ENCODE peak calls at places on chromosome 3, in seven cellular contexts. R is brain microvascular endothelial cell; C is natural killer cell; N is stomach; Z is fibroblast of pulmonary artery; F is AG10803; M is activated CD8-positive, alpha-beta T cell treated with anti-CD3 and anti-CD28 coated beads for 36 hours. Q is an unnamed sample.
A peak's percentile ranks its signal among the peaks of the same experiment; 100 is the strongest.

GRCh38 chr3:185330644-185331043 is 32.3 kb upstream of the MAP3K13 start:
- DNase-seq in R (no peak), C (no peak), N (no peak), Z (no peak), F (no peak), M (no peak), Q (no peak)

GRCh38 chr3:66489577-66489976 is 11.2 kb downstream of the LRIG1 start:
- DNase-seq in R (no peak), C (no peak), N (no peak), Z (no peak), F (no peak), M (peak; percentile 70), Q (no peak)

GRCh38 chr3:117399311-117400068 is 689.9 kb downstream of the TUSC7 start:
- DNase-seq in R (peak; percentile 28), C (no peak), N (no peak), Z (peak; percentile 16), F (peak; percentile 29), M (no peak), Q (no peak)

GRCh38 chr3:28940530-28940929 is 340.3 kb upstream of the RBMS3 start:
- DNase-seq in R (peak; percentile 80), C (no peak), N (no peak), Z (peak; percentile 90), F (peak; percentile 95), M (peak; percentile 7), Q (no peak)

GRCh38 chr3:26438325-26438940 is 184.1 kb upstream of the LRRC3B start:
- DNase-seq in R (no peak), C (no peak), N (no peak), Z (no peak), F (no peak), M (no peak), Q (no peak)

GRCh38 chr3:13513051-13513912 is 33.2 kb downstream of the HDAC11 start:
- DNase-seq in R (no peak), C (no peak), N (no peak), Z (no peak), F (peak; percentile 93), M (no peak), Q (no peak)

GRCh38 chr3:9111349-9112265 is 137.8 kb downstream of the SRGAP3 start:
- DNase-seq in R (no peak), C (no peak), N (no peak), Z (no peak), F (peak; percentile 34), M (peak; percentile 22), Q (no peak)

GRCh38 chr3:30393079-30393478 is 213.3 kb upstream of the TGFBR2 start:
- DNase-seq in R (no peak), C (no peak), N (peak; percentile 41), Z (no peak), F (no peak), M (no peak), Q (no peak)

GRCh38 chr3:128051459-128051836 is 789 bp upstream of the SEC61A1 start:
- DNase-seq in R (no peak), C (no peak), N (no peak), Z (no peak), F (no peak), M (no peak), Q (peak; percentile 83)

GRCh38 chr3:160616311-160616710 is 50.9 kb upstream of the KPNA4 start:
- DNase-seq in R (no peak), C (no peak), N (no peak), Z (no peak), F (no peak), M (no peak), Q (no peak)

GRCh38 chr3:128445357-128445756 is 21.3 kb downstream of the DNAJB8 start:
- DNase-seq in R (no peak), C (no peak), N (no peak), Z (no peak), F (no peak), M (no peak), Q (no peak)

GRCh38 chr3:138374573-138375134 is 26.3 kb downstream of the MRAS start:
- DNase-seq in R (no peak), C (no peak), N (no peak), Z (no peak), F (no peak), M (no peak), Q (no peak)

GRCh38 chr3:161851941-161852566 is 355.4 kb downstream of the OTOL1 start:
- DNase-seq in R (peak; percentile 58), C (no peak), N (peak; percentile 57), Z (peak; percentile 68), F (peak; percentile 27), M (peak; percentile 58), Q (no peak)

GRCh38 chr3:63687569-63688233 is 35.2 kb downstream of the SNTN start:
- DNase-seq in R (peak; percentile 6), C (no peak), N (no peak), Z (no peak), F (peak; percentile 25), M (no peak), Q (no peak)

GRCh38 chr3:105938101-105938500 is 69.3 kb upstream of the CBLB start:
- DNase-seq in R (no peak), C (no peak), N (no peak), Z (peak; percentile 59), F (peak; percentile 84), M (no peak), Q (no peak)

GRCh38 chr3:134852893-134853351 is 57.9 kb downstream of the EPHB1 start:
- DNase-seq in R (no peak), C (no peak), N (no peak), Z (no peak), F (no peak), M (peak; percentile 10), Q (no peak)

GRCh38 chr3:172066880-172067778 is 27.8 kb downstream of the FNDC3B start:
- DNase-seq in R (no peak), C (no peak), N (no peak), Z (no peak), F (no peak), M (no peak), Q (no peak)

GRCh38 chr3:30952786-30953185 is 58.3 kb upstream of the GADL1 start:
- DNase-seq in R (no peak), C (no peak), N (no peak), Z (peak; percentile 17), F (peak; percentile 77), M (no peak), Q (no peak)

GRCh38 chr3:119034256-119035013 is at the start of gene IGSF11:
- DNase-seq in R (peak; percentile 22), C (peak; percentile 24), N (peak; percentile 50), Z (peak; percentile 38), F (peak; percentile 26), M (peak; percentile 71), Q (peak; percentile 85)

GRCh38 chr3:14780927-14781507 is 37.7 kb upstream of the FGD5 start:
- DNase-seq in R (peak; percentile 31), C (no peak), N (peak; percentile 69), Z (peak; percentile 63), F (peak; percentile 49), M (peak; percentile 66), Q (no peak)

GRCh38 chr3:149085828-149086231 is 503 bp downstream of the HLTF start:
- DNase-seq in R (peak; percentile 28), C (peak; percentile 28), N (no peak), Z (peak; percentile 33), F (peak; percentile 27), M (no peak), Q (no peak)

GRCh38 chr3:112499328-112499727 is at the start of gene BTLA:
- DNase-seq in R (no peak), C (no peak), N (no peak), Z (no peak), F (no peak), M (peak; percentile 55), Q (no peak)

GRCh38 chr3:23696842-23697241 is 108.9 kb upstream of the UBE2E1 start:
- DNase-seq in R (no peak), C (no peak), N (no peak), Z (peak; percentile 74), F (no peak), M (no peak), Q (no peak)

GRCh38 chr3:126982125-126982521 is 792 bp upstream of the PLXNA1 start:
- DNase-seq in R (no peak), C (no peak), N (no peak), Z (no peak), F (peak; percentile 23), M (peak; percentile 76), Q (no peak)

GRCh38 chr3:10983219-10983916 is 9.2 kb upstream of the SLC6A1 start:
- DNase-seq in R (peak; percentile 35), C (no peak), N (peak; percentile 28), Z (peak; percentile 42), F (peak; percentile 25), M (peak; percentile 12), Q (no peak)

DNA sequence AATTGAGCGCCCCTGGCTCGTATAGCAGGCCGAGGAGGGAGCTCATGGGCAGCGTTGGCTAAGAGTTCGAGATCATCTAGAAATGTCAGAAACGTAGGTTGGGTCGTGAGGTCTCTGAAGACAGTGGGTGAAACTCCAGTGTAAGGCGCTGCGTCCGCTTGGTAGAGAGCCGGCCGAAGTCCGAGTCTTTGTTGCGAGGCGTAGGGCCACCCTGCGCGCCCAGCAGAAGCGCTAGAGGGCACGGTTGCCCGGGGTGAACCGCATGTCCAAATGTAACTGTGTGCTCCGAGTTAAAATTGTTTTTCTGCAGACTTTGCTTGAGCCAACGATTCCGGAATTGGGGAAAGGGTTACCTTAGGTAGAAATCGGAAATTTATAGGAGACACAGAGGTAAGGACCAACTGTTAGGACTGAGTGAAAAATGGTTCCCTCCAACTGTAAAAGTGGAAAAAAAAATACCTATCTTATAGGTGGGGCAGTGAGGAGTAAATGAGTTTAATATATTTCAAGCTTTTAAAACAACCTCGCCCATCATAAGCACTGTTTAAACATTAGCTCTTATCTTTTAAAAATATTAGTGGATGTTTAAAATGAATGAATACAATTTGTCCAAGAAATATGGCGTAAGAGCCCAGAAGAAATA is 993 bp upstream of the SIAH2 start:
- DNase-seq in R (no peak), C (peak; percentile 61), N (peak; percentile 78), Z (peak; percentile 63), F (peak; percentile 65), M (peak; percentile 64), Q (no peak)
- TF ChIP-seq CTCF in R (peak; percentile 69), C (peak; percentile 48), N (peak; percentile 57), Z (peak; percentile 60), F (peak; percentile 62), M (peak; percentile 45), Q (peak; percentile 54)

DNA sequence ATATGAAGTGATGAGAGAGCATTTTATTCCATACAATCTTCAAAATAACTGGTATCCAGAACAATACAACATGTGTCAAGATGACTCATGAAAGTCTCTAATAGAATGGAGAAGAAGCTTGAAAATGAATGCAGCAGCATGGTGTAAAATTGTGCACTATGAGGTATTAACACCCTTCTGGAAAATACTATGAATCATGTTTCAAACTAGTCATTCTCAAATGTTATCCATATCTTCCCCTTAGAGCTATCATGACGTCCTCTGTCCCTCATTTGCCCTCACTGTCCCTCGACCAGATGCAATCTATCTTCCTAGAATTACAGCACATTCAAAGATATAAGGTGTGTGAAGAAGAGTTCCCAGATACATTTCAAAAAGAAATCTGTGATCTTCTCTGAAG is 198.2 kb downstream of the NECTIN3 start:
- DNase-seq in R (no peak), C (no peak), N (no peak), Z (no peak), F (no peak), M (no peak), Q (no peak)
- TF ChIP-seq CTCF in R (no peak), C (no peak), N (no peak), Z (no peak), F (no peak), M (no peak), Q (no peak)

GRCh38 chr3:143135150-143135549 is 15.6 kb downstream of the CHST2 start:
- DNase-seq in R (peak; percentile 94), C (no peak), N (no peak), Z (peak; percentile 96), F (peak; percentile 98), M (no peak), Q (no peak)
- TF ChIP-seq CTCF in R (peak; percentile 28), C (no peak), N (no peak), Z (peak; percentile 25), F (peak; percentile 19), M (no peak), Q (peak; percentile 54)

GRCh38 chr3:169619793-169620192 is 43.7 kb downstream of the MECOM start:
- DNase-seq in R (no peak), C (no peak), N (no peak), Z (no peak), F (no peak), M (no peak), Q (no peak)
- TF ChIP-seq CTCF in R (peak; percentile 3), C (no peak), N (no peak), Z (no peak), F (no peak), M (no peak), Q (no peak)